ENCODE peak calls at places on chromosome 15, in six cellular contexts. One of them, this sample, is unnamed.
A peak's percentile ranks its signal among the peaks of the same experiment; 100 is the strongest.

GRCh38 chr15:60703196-60703933 is 224.4 kb upstream of the ICE2 start:
- DNase-seq in left lobe of liver: no peak
- DNase-seq in RPMI8226: no peak
- DNase-seq in suprapubic skin: no peak
- DNase-seq in M059J: no peak
- DNase-seq in non-pigmented ciliary epithelial cell: no peak
- DNase-seq in this sample: no peak

GRCh38 chr15:68319997-68320396 is 42.5 kb downstream of the FEM1B start:
- DNase-seq in RPMI8226: no peak
- DNase-seq in left lobe of liver: no peak
- DNase-seq in M059J: no peak
- DNase-seq in suprapubic skin: no peak
- DNase-seq in non-pigmented ciliary epithelial cell: no peak
- DNase-seq in this sample: no peak

GRCh38 chr15:62142736-62143135 is 22.3 kb downstream of the C2CD4B start:
- DNase-seq in M059J: no peak
- DNase-seq in RPMI8226: peak; percentile 35
- DNase-seq in suprapubic skin: no peak
- DNase-seq in non-pigmented ciliary epithelial cell: no peak
- DNase-seq in left lobe of liver: no peak
- DNase-seq in this sample: no peak

GRCh38 chr15:40493089-40493840 is 22.5 kb downstream of the CHST14 start:
- DNase-seq in left lobe of liver: no peak
- DNase-seq in non-pigmented ciliary epithelial cell: no peak
- DNase-seq in RPMI8226: peak; percentile 54
- DNase-seq in M059J: peak; percentile 76
- DNase-seq in suprapubic skin: no peak
- DNase-seq in this sample: no peak

GRCh38 chr15:65087873-65088642 is 11.5 kb downstream of the KBTBD13 start:
- DNase-seq in RPMI8226: peak; percentile 24
- DNase-seq in suprapubic skin: no peak
- DNase-seq in left lobe of liver: peak; percentile 82
- DNase-seq in M059J: no peak
- DNase-seq in non-pigmented ciliary epithelial cell: no peak
- DNase-seq in this sample: no peak

GRCh38 chr15:62147149-62148013 is 17.7 kb downstream of the C2CD4B start:
- DNase-seq in left lobe of liver: no peak
- DNase-seq in RPMI8226: no peak
- DNase-seq in M059J: no peak
- DNase-seq in non-pigmented ciliary epithelial cell: no peak
- DNase-seq in suprapubic skin: no peak
- DNase-seq in this sample: no peak

GRCh38 chr15:68166847-68167246 is 38.3 kb downstream of the CALML4 start:
- DNase-seq in non-pigmented ciliary epithelial cell: no peak
- DNase-seq in RPMI8226: no peak
- DNase-seq in suprapubic skin: no peak
- DNase-seq in left lobe of liver: no peak
- DNase-seq in M059J: no peak
- DNase-seq in this sample: no peak

GRCh38 chr15:83504365-83504764 is 57.2 kb downstream of the SH3GL3 start:
- DNase-seq in non-pigmented ciliary epithelial cell: no peak
- DNase-seq in M059J: peak; percentile 42
- DNase-seq in RPMI8226: no peak
- DNase-seq in left lobe of liver: no peak
- DNase-seq in suprapubic skin: no peak
- DNase-seq in this sample: no peak

GRCh38 chr15:28957606-28958498 is 72.1 kb downstream of the APBA2 start:
- DNase-seq in non-pigmented ciliary epithelial cell: no peak
- DNase-seq in suprapubic skin: no peak
- DNase-seq in left lobe of liver: no peak
- DNase-seq in M059J: no peak
- DNase-seq in RPMI8226: no peak
- DNase-seq in this sample: no peak

GRCh38 chr15:80856809-80857377 is 77.7 kb downstream of the CEMIP start:
- DNase-seq in left lobe of liver: peak; percentile 81
- DNase-seq in non-pigmented ciliary epithelial cell: no peak
- DNase-seq in RPMI8226: no peak
- DNase-seq in M059J: peak; percentile 7
- DNase-seq in suprapubic skin: no peak
- DNase-seq in this sample: no peak

GRCh38 chr15:71151061-71151460 is 35.8 kb downstream of the THSD4 start:
- DNase-seq in non-pigmented ciliary epithelial cell: peak; percentile 31
- DNase-seq in RPMI8226: no peak
- DNase-seq in left lobe of liver: no peak
- DNase-seq in M059J: peak; percentile 90
- DNase-seq in suprapubic skin: no peak
- DNase-seq in this sample: peak; percentile 21

GRCh38 chr15:70528270-70528706 is 235.1 kb downstream of the UACA start:
- DNase-seq in suprapubic skin: no peak
- DNase-seq in non-pigmented ciliary epithelial cell: peak; percentile 52
- DNase-seq in RPMI8226: peak; percentile 73
- DNase-seq in M059J: peak; percentile 77
- DNase-seq in left lobe of liver: peak; percentile 38
- DNase-seq in this sample: no peak

GRCh38 chr15:83810110-83810509 is 156.2 kb downstream of the ADAMTSL3 start:
- DNase-seq in M059J: no peak
- DNase-seq in suprapubic skin: no peak
- DNase-seq in non-pigmented ciliary epithelial cell: no peak
- DNase-seq in RPMI8226: no peak
- DNase-seq in left lobe of liver: no peak
- DNase-seq in this sample: no peak

GRCh38 chr15:73273181-73274002 is 95.4 kb downstream of the HCN4 start:
- DNase-seq in M059J: peak; percentile 59
- DNase-seq in suprapubic skin: no peak
- DNase-seq in left lobe of liver: no peak
- DNase-seq in non-pigmented ciliary epithelial cell: peak; percentile 28
- DNase-seq in RPMI8226: peak; percentile 69
- DNase-seq in this sample: no peak

GRCh38 chr15:91954211-91954804 is 100.8 kb downstream of the SLCO3A1 start:
- DNase-seq in non-pigmented ciliary epithelial cell: no peak
- DNase-seq in RPMI8226: peak; percentile 22
- DNase-seq in left lobe of liver: no peak
- DNase-seq in M059J: no peak
- DNase-seq in suprapubic skin: no peak
- DNase-seq in this sample: no peak

GRCh38 chr15:31359722-31360111 is 33.1 kb downstream of the KLF13 start:
- DNase-seq in left lobe of liver: no peak
- DNase-seq in non-pigmented ciliary epithelial cell: no peak
- DNase-seq in RPMI8226: peak; percentile 45
- DNase-seq in suprapubic skin: no peak
- DNase-seq in M059J: no peak
- DNase-seq in this sample: no peak

GRCh38 chr15:33994005-33994615 is 25.8 kb downstream of the CHRM5 start:
- DNase-seq in RPMI8226: no peak
- DNase-seq in M059J: peak; percentile 28
- DNase-seq in non-pigmented ciliary epithelial cell: no peak
- DNase-seq in left lobe of liver: no peak
- DNase-seq in suprapubic skin: no peak
- DNase-seq in this sample: no peak

This sample was measured in AG04449.